ENCODE peak calls at places on chromosome 4, in ten cellular contexts. R is AG09319; C is HTR-8/SVneo; O is EL; Y is effector memory CD8-positive, alpha-beta T cell; U is cardiac muscle cell; Z is hypothalamus; X is HT1080; H is NCI-H1930; V is IMR-90. L is an unnamed sample.

GRCh38 chr4:163157157-163157556 is 9.5 kb downstream of the NAF1 start:
- DNase-seq in R (no peak), C (peak; percentile 9), O (peak; percentile 72), Y (no peak), U (no peak), Z (no peak), X (no peak), H (no peak), V (peak; percentile 88), L (peak; percentile 76)

GRCh38 chr4:103498161-103499070 is 221.4 kb downstream of the TACR3 start:
- DNase-seq in R (peak; percentile 56), C (peak; percentile 6), O (peak; percentile 70), Y (no peak), U (no peak), Z (no peak), X (peak; percentile 79), H (no peak), V (peak; percentile 4), L (no peak)

GRCh38 chr4:74092957-74093356 is 6.0 kb downstream of the CXCL2 start:
- DNase-seq in R (no peak), C (no peak), O (no peak), Y (no peak), U (no peak), Z (no peak), X (no peak), H (no peak), V (peak; percentile 39), L (no peak)

GRCh38 chr4:108013955-108014354 is 24.3 kb downstream of the HADH start:
- DNase-seq in R (no peak), C (no peak), O (no peak), Y (no peak), U (no peak), Z (no peak), X (no peak), H (no peak), V (no peak), L (no peak)

GRCh38 chr4:24419147-24420034 is 165.0 kb downstream of the DHX15 start:
- DNase-seq in R (peak; percentile 36), C (peak; percentile 72), O (peak; percentile 61), Y (peak; percentile 19), U (peak; percentile 87), Z (peak; percentile 69), X (peak; percentile 63), H (peak; percentile 18), V (peak; percentile 69), L (peak; percentile 66)

GRCh38 chr4:159360549-159360948 is 257.7 kb downstream of the RAPGEF2 start:
- DNase-seq in R (peak; percentile 30), C (peak; percentile 30), O (peak; percentile 88), Y (no peak), U (no peak), Z (no peak), X (peak; percentile 70), H (no peak), V (peak; percentile 96), L (peak; percentile 95)

GRCh38 chr4:80069108-80069836 is 3.8 kb downstream of the ANTXR2 start:
- DNase-seq in R (no peak), C (no peak), O (peak; percentile 28), Y (no peak), U (no peak), Z (no peak), X (no peak), H (no peak), V (peak; percentile 36), L (no peak)

GRCh38 chr4:6925357-6925836 is 15.8 kb downstream of the TBC1D14 start:
- DNase-seq in R (no peak), C (no peak), O (no peak), Y (no peak), U (no peak), Z (no peak), X (no peak), H (no peak), V (no peak), L (no peak)

GRCh38 chr4:177079327-177079726 is 230.3 kb upstream of the NEIL3 start:
- DNase-seq in R (no peak), C (peak; percentile 21), O (no peak), Y (no peak), U (no peak), Z (no peak), X (peak; percentile 40), H (no peak), V (no peak), L (peak; percentile 19)

GRCh38 chr4:78720151-78720726 is 55.9 kb upstream of the BMP2K start:
- DNase-seq in R (no peak), C (no peak), O (no peak), Y (no peak), U (no peak), Z (no peak), X (no peak), H (no peak), V (no peak), L (no peak)

GRCh38 chr4:122293374-122294365 is 85.1 kb upstream of the ADAD1 start:
- DNase-seq in R (no peak), C (no peak), O (no peak), Y (no peak), U (no peak), Z (no peak), X (no peak), H (no peak), V (no peak), L (no peak)

GRCh38 chr4:93444860-93445259 is 383.7 kb upstream of the ATOH1 start:
- DNase-seq in R (no peak), C (no peak), O (no peak), Y (no peak), U (no peak), Z (no peak), X (no peak), H (no peak), V (peak; percentile 48), L (no peak)

GRCh38 chr4:153127773-153128494 is 76.3 kb upstream of the TRIM2 start:
- DNase-seq in R (peak; percentile 58), C (peak; percentile 70), O (peak; percentile 80), Y (peak; percentile 84), U (peak; percentile 91), Z (peak; percentile 90), X (peak; percentile 78), H (peak; percentile 75), V (peak; percentile 77), L (peak; percentile 81)

GRCh38 chr4:108425988-108426387 is 194.4 kb upstream of the RPL34 start:
- DNase-seq in R (no peak), C (peak; percentile 28), O (peak; percentile 84), Y (no peak), U (no peak), Z (no peak), X (peak; percentile 94), H (no peak), V (peak; percentile 94), L (peak; percentile 73)

GRCh38 chr4:133584714-133585113 is 435.6 kb downstream of the PCDH10 start:
- DNase-seq in R (no peak), C (no peak), O (no peak), Y (no peak), U (no peak), Z (no peak), X (no peak), H (no peak), V (no peak), L (peak; percentile 2)

GRCh38 chr4:749771-750666 is 44.4 kb downstream of the PCGF3 start:
- DNase-seq in R (peak; percentile 47), C (no peak), O (peak; percentile 23), Y (no peak), U (no peak), Z (no peak), X (no peak), H (no peak), V (peak; percentile 20), L (peak; percentile 34)

GRCh38 chr4:150261571-150261970 is 183.3 kb downstream of the DCLK2 start:
- DNase-seq in R (peak; percentile 16), C (no peak), O (no peak), Y (no peak), U (no peak), Z (no peak), X (no peak), H (no peak), V (no peak), L (no peak)

GRCh38 chr4:157898836-157899605 is 273.8 kb downstream of the GASK1B start:
- DNase-seq in R (no peak), C (no peak), O (no peak), Y (no peak), U (no peak), Z (no peak), X (peak; percentile 67), H (no peak), V (no peak), L (no peak)

GRCh38 chr4:78057600-78058560 is 757 bp downstream of the FRAS1 start:
- DNase-seq in R (no peak), C (peak; percentile 8), O (peak; percentile 44), Y (no peak), U (peak; percentile 66), Z (peak; percentile 23), X (peak; percentile 29), H (no peak), V (peak; percentile 13), L (peak; percentile 50)

L was measured in EH.